ENCODE peak calls at places on chromosomes 3 and 15, in six cellular contexts. One of them, this sample, is unnamed. For H3K27me3, the result is how much of the 10 kb centered on the place peaks cover.

GRCh38 chr3:179071161-179071568 is 444 bp downstream of the ZMAT3 start:
- DNase-seq in breast epithelium: no peak
- DNase-seq in mammary epithelial cell: peak
- DNase-seq in CD8-positive, alpha-beta memory T cell: peak
- DNase-seq in neuronal stem cell: no peak
- DNase-seq in esophagus squamous epithelium: no peak
- DNase-seq in this sample: peak

GRCh38 chr15:52102468-52102867 is 10.1 kb downstream of the BCL2L10 start:
- DNase-seq in neuronal stem cell: no peak
- DNase-seq in CD8-positive, alpha-beta memory T cell: no peak
- DNase-seq in esophagus squamous epithelium: no peak
- DNase-seq in breast epithelium: no peak
- DNase-seq in mammary epithelial cell: no peak
- DNase-seq in this sample: no peak

GRCh38 chr3:20130122-20130521 is 55.9 kb downstream of the SGO1 start:
- DNase-seq in esophagus squamous epithelium: no peak
- DNase-seq in mammary epithelial cell: no peak
- DNase-seq in neuronal stem cell: no peak
- DNase-seq in breast epithelium: no peak
- DNase-seq in CD8-positive, alpha-beta memory T cell: no peak
- DNase-seq in this sample: no peak

GRCh38 chr3:96843505-96844203 is 29.3 kb downstream of the EPHA6 start:
- DNase-seq in esophagus squamous epithelium: no peak
- DNase-seq in breast epithelium: no peak
- DNase-seq in mammary epithelial cell: no peak
- DNase-seq in CD8-positive, alpha-beta memory T cell: no peak
- DNase-seq in neuronal stem cell: no peak
- DNase-seq in this sample: no peak

GRCh38 chr15:92457642-92458041 is 64.0 kb downstream of the ST8SIA2 start:
- DNase-seq in esophagus squamous epithelium: no peak
- DNase-seq in breast epithelium: no peak
- DNase-seq in mammary epithelial cell: no peak
- DNase-seq in CD8-positive, alpha-beta memory T cell: no peak
- DNase-seq in neuronal stem cell: no peak
- DNase-seq in this sample: no peak

GRCh38 chr3:31531465-31531991 is 1.2 kb upstream of the STT3B start:
- DNase-seq in esophagus squamous epithelium: no peak
- DNase-seq in mammary epithelial cell: no peak
- DNase-seq in CD8-positive, alpha-beta memory T cell: no peak
- DNase-seq in neuronal stem cell: no peak
- DNase-seq in breast epithelium: no peak
- DNase-seq in this sample: no peak

GRCh38 chr15:87547470-87548181 is 708.9 kb downstream of the NTRK3 start:
- DNase-seq in breast epithelium: no peak
- DNase-seq in mammary epithelial cell: no peak
- DNase-seq in esophagus squamous epithelium: no peak
- DNase-seq in neuronal stem cell: no peak
- DNase-seq in CD8-positive, alpha-beta memory T cell: no peak
- DNase-seq in this sample: no peak

GRCh38 chr3:31196881-31197364 is 302.5 kb upstream of the GADL1 start:
- DNase-seq in mammary epithelial cell: peak
- DNase-seq in neuronal stem cell: no peak
- DNase-seq in esophagus squamous epithelium: no peak
- DNase-seq in breast epithelium: peak
- DNase-seq in CD8-positive, alpha-beta memory T cell: no peak
- DNase-seq in this sample: no peak

GRCh38 chr3:10468611-10469354 is 36.6 kb downstream of the ATP2B2 start:
- DNase-seq in mammary epithelial cell: no peak
- DNase-seq in breast epithelium: no peak
- DNase-seq in neuronal stem cell: no peak
- DNase-seq in esophagus squamous epithelium: no peak
- DNase-seq in CD8-positive, alpha-beta memory T cell: no peak
- DNase-seq in this sample: peak

GRCh38 chr3:152060701-152061100 is 187.3 kb downstream of the SUCNR1 start:
- DNase-seq in neuronal stem cell: no peak
- DNase-seq in breast epithelium: no peak
- DNase-seq in mammary epithelial cell: no peak
- DNase-seq in esophagus squamous epithelium: no peak
- DNase-seq in CD8-positive, alpha-beta memory T cell: no peak
- DNase-seq in this sample: no peak

GRCh38 chr3:73100734-73101550 is 39.5 kb downstream of the EBLN2 start:
- DNase-seq in breast epithelium: peak
- DNase-seq in CD8-positive, alpha-beta memory T cell: peak
- DNase-seq in esophagus squamous epithelium: no peak
- DNase-seq in neuronal stem cell: peak
- DNase-seq in mammary epithelial cell: peak
- DNase-seq in this sample: peak

GRCh38 chr15:63601026-63601726 is 4.0 kb downstream of the FBXL22 start:
- DNase-seq in breast epithelium: no peak
- DNase-seq in esophagus squamous epithelium: no peak
- DNase-seq in mammary epithelial cell: no peak
- DNase-seq in neuronal stem cell: peak
- DNase-seq in CD8-positive, alpha-beta memory T cell: peak
- DNase-seq in this sample: no peak

GRCh38 chr3:174397848-174398247 is 461.3 kb upstream of the NAALADL2 start:
- DNase-seq in esophagus squamous epithelium: no peak
- DNase-seq in breast epithelium: no peak
- DNase-seq in mammary epithelial cell: peak
- DNase-seq in CD8-positive, alpha-beta memory T cell: no peak
- DNase-seq in neuronal stem cell: no peak
- DNase-seq in this sample: no peak

GRCh38 chr3:194418671-194419070 is 19.6 kb upstream of the GP5 start:
- DNase-seq in mammary epithelial cell: no peak
- DNase-seq in breast epithelium: no peak
- DNase-seq in esophagus squamous epithelium: no peak
- DNase-seq in CD8-positive, alpha-beta memory T cell: no peak
- DNase-seq in neuronal stem cell: no peak
- DNase-seq in this sample: no peak

GRCh38 chr3:170506556-170506955 is 79.3 kb downstream of the SLC7A14 start:
- DNase-seq in CD8-positive, alpha-beta memory T cell: no peak
- DNase-seq in mammary epithelial cell: no peak
- DNase-seq in esophagus squamous epithelium: no peak
- DNase-seq in breast epithelium: no peak
- DNase-seq in neuronal stem cell: no peak
- DNase-seq in this sample: no peak

GRCh38 chr3:189092547-189092946 is 79.2 kb upstream of the TPRG1 start:
- DNase-seq in neuronal stem cell: no peak
- DNase-seq in esophagus squamous epithelium: no peak
- DNase-seq in breast epithelium: no peak
- DNase-seq in CD8-positive, alpha-beta memory T cell: no peak
- DNase-seq in mammary epithelial cell: no peak
- DNase-seq in this sample: no peak

GRCh38 chr15:98549741-98550140 is 98.6 kb upstream of the IGF1R start:
- DNase-seq in neuronal stem cell: no peak
- DNase-seq in mammary epithelial cell: no peak
- DNase-seq in CD8-positive, alpha-beta memory T cell: no peak
- DNase-seq in breast epithelium: no peak
- DNase-seq in esophagus squamous epithelium: no peak
- DNase-seq in this sample: no peak

GRCh38 chr15:28190391-28191174 is 91.5 kb upstream of the OCA2 start:
- DNase-seq in mammary epithelial cell: no peak
- DNase-seq in CD8-positive, alpha-beta memory T cell: no peak
- DNase-seq in neuronal stem cell: no peak
- DNase-seq in breast epithelium: no peak
- DNase-seq in esophagus squamous epithelium: no peak
- DNase-seq in this sample: no peak

GRCh38 chr3:52407779-52408178 is 37.1 kb downstream of the SEMA3G start:
- DNase-seq in CD8-positive, alpha-beta memory T cell: no peak
- DNase-seq in esophagus squamous epithelium: no peak
- DNase-seq in neuronal stem cell: no peak
- DNase-seq in breast epithelium: no peak
- DNase-seq in mammary epithelial cell: no peak
- DNase-seq in this sample: no peak

GRCh38 chr3:65342084-65342683 is 654.4 kb upstream of the ADAMTS9 start:
- DNase-seq in neuronal stem cell: peak
- DNase-seq in CD8-positive, alpha-beta memory T cell: no peak
- DNase-seq in esophagus squamous epithelium: no peak
- DNase-seq in mammary epithelial cell: peak
- DNase-seq in breast epithelium: no peak
- DNase-seq in this sample: no peak

GRCh38 chr15:33608714-33609113 is 297.9 kb downstream of the RYR3 start:
- DNase-seq in neuronal stem cell: no peak
- DNase-seq in breast epithelium: no peak
- DNase-seq in CD8-positive, alpha-beta memory T cell: no peak
- DNase-seq in mammary epithelial cell: no peak
- DNase-seq in esophagus squamous epithelium: no peak
- DNase-seq in this sample: no peak

GRCh38 chr3:117528688-117529087 is 819.1 kb downstream of the TUSC7 start:
- DNase-seq in CD8-positive, alpha-beta memory T cell: no peak
- DNase-seq in breast epithelium: no peak
- DNase-seq in esophagus squamous epithelium: no peak
- DNase-seq in mammary epithelial cell: no peak
- DNase-seq in neuronal stem cell: no peak
- DNase-seq in this sample: no peak

GRCh38 chr15:68566377-68566954 is 12.3 kb upstream of the CORO2B start:
- DNase-seq in mammary epithelial cell: no peak
- DNase-seq in CD8-positive, alpha-beta memory T cell: no peak
- DNase-seq in neuronal stem cell: no peak
- DNase-seq in esophagus squamous epithelium: no peak
- DNase-seq in breast epithelium: no peak
- DNase-seq in this sample: no peak

GRCh38 chr3:59655616-59656015 is 605.8 kb upstream of the CFAP20DC start:
- DNase-seq in breast epithelium: no peak
- DNase-seq in CD8-positive, alpha-beta memory T cell: no peak
- DNase-seq in neuronal stem cell: no peak
- DNase-seq in esophagus squamous epithelium: no peak
- DNase-seq in mammary epithelial cell: no peak
- DNase-seq in this sample: no peak

GRCh38 chr15:79282371-79283251 is at the start of gene ANKRD34C:
- DNase-seq in CD8-positive, alpha-beta memory T cell: no peak
- DNase-seq in mammary epithelial cell: no peak
- DNase-seq in esophagus squamous epithelium: no peak
- DNase-seq in neuronal stem cell: no peak
- DNase-seq in breast epithelium: no peak
- DNase-seq in this sample: no peak
- H3K27me3 ChIP-seq in CD8-positive, alpha-beta memory T cell: under half
- H3K27me3 ChIP-seq in mammary epithelial cell: under half
- H3K27me3 ChIP-seq in esophagus squamous epithelium: under half
- H3K27me3 ChIP-seq in neuronal stem cell: under half
- H3K27me3 ChIP-seq in breast epithelium: under half
- H3K27me3 ChIP-seq in this sample: under half

GRCh38 chr3:44208086-44208485 is 33.6 kb upstream of the TOPAZ1 start:
- DNase-seq in CD8-positive, alpha-beta memory T cell: no peak
- DNase-seq in mammary epithelial cell: peak
- DNase-seq in esophagus squamous epithelium: no peak
- DNase-seq in neuronal stem cell: no peak
- DNase-seq in breast epithelium: no peak
- DNase-seq in this sample: no peak
- H3K27me3 ChIP-seq in CD8-positive, alpha-beta memory T cell: under half
- H3K27me3 ChIP-seq in mammary epithelial cell: under half
- H3K27me3 ChIP-seq in esophagus squamous epithelium: under half
- H3K27me3 ChIP-seq in neuronal stem cell: under half
- H3K27me3 ChIP-seq in breast epithelium: under half
- H3K27me3 ChIP-seq in this sample: under half

GRCh38 chr3:38364721-38365400 is 18.3 kb downstream of the XYLB start:
- DNase-seq in CD8-positive, alpha-beta memory T cell: no peak
- DNase-seq in mammary epithelial cell: no peak
- DNase-seq in breast epithelium: no peak
- DNase-seq in neuronal stem cell: no peak
- DNase-seq in esophagus squamous epithelium: no peak
- DNase-seq in this sample: no peak
- H3K27me3 ChIP-seq in CD8-positive, alpha-beta memory T cell: under half
- H3K27me3 ChIP-seq in mammary epithelial cell: under half
- H3K27me3 ChIP-seq in breast epithelium: under half
- H3K27me3 ChIP-seq in neuronal stem cell: under half
- H3K27me3 ChIP-seq in esophagus squamous epithelium: under half
- H3K27me3 ChIP-seq in this sample: under half

DNA sequence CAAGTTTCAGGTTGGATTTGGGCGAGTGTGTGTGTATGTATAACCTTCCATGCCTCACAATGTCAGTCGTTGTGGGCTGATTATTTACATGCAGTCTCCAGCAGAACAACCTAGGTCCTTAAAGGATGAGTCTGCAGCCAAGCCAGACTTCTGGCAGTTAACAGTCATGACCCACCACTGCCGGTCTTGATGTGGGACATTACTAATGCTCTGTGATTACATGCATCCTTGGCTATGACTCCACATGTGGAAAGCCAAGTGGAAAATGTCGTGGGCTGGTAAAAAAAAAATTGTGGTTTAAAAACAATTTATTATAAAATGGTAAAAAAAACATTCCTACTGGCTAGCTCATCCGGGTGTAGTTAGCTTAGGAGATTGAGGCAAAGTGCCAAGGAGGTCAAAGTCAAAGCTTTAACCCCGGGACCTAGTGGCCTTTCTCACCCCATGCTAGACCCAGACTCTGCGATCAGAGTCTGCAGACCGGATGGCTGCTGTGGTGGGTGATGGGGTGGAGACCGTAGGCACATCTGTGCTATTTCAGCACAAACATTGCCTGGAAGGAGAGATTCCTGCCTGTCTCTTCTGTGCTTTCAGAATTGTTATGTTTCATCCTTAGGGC is 6.8 kb downstream of the RARRES1 start:
- DNase-seq in mammary epithelial cell: peak
- DNase-seq in breast epithelium: peak
- DNase-seq in neuronal stem cell: no peak
- DNase-seq in CD8-positive, alpha-beta memory T cell: no peak
- DNase-seq in esophagus squamous epithelium: no peak
- DNase-seq in this sample: no peak
- H3K27me3 ChIP-seq in mammary epithelial cell: under half
- H3K27me3 ChIP-seq in breast epithelium: under half
- H3K27me3 ChIP-seq in neuronal stem cell: under half
- H3K27me3 ChIP-seq in CD8-positive, alpha-beta memory T cell: under half
- H3K27me3 ChIP-seq in esophagus squamous epithelium: under half
- H3K27me3 ChIP-seq in this sample: under half

GRCh38 chr3:46881819-46882376 is 4.4 kb downstream of the PTH1R start:
- DNase-seq in mammary epithelial cell: no peak
- DNase-seq in esophagus squamous epithelium: no peak
- DNase-seq in breast epithelium: no peak
- DNase-seq in CD8-positive, alpha-beta memory T cell: no peak
- DNase-seq in neuronal stem cell: no peak
- DNase-seq in this sample: no peak
- H3K27me3 ChIP-seq in mammary epithelial cell: under half
- H3K27me3 ChIP-seq in esophagus squamous epithelium: under half
- H3K27me3 ChIP-seq in breast epithelium: under half
- H3K27me3 ChIP-seq in CD8-positive, alpha-beta memory T cell: under half
- H3K27me3 ChIP-seq in neuronal stem cell: half or more
- H3K27me3 ChIP-seq in this sample: under half

GRCh38 chr3:127452321-127452821 is 138.2 kb downstream of the TPRA1 start:
- DNase-seq in esophagus squamous epithelium: no peak
- DNase-seq in mammary epithelial cell: no peak
- DNase-seq in neuronal stem cell: no peak
- DNase-seq in CD8-positive, alpha-beta memory T cell: no peak
- DNase-seq in breast epithelium: no peak
- DNase-seq in this sample: no peak
- H3K27me3 ChIP-seq in esophagus squamous epithelium: under half
- H3K27me3 ChIP-seq in mammary epithelial cell: under half
- H3K27me3 ChIP-seq in neuronal stem cell: under half
- H3K27me3 ChIP-seq in CD8-positive, alpha-beta memory T cell: under half
- H3K27me3 ChIP-seq in breast epithelium: under half
- H3K27me3 ChIP-seq in this sample: under half